ENCODE peak calls at places on chromosomes 6 and 20, in eight cellular contexts. W is IMR-90, R is stomach, Z is heart left ventricle, E is transverse colon, U is GM12878, P is tibial nerve, N is breast epithelium. X is an unnamed sample.
A peak's percentile ranks its signal among the peaks of the same experiment; 100 is the strongest.

GRCh38 chr20:35661013-35661412 is 3.7 kb downstream of the CPNE1 start:
- DNase-seq in W (no peak), R (no peak), Z (no peak), E (no peak), U (no peak), P (no peak), N (no peak), X (no peak)

GRCh38 chr20:6333110-6333509 is 210.3 kb upstream of the FERMT1 start:
- DNase-seq in W (no peak), R (no peak), Z (no peak), E (no peak), U (no peak), P (no peak), N (no peak), X (no peak)

GRCh38 chr6:235763-236360 is 56.4 kb upstream of the DUSP22 start:
- DNase-seq in W (peak; percentile 61), R (no peak), Z (no peak), E (no peak), U (peak; percentile 85), P (no peak), N (no peak), X (no peak)

GRCh38 chr6:139161817-139162284 is 27.0 kb downstream of the HECA start:
- DNase-seq in W (no peak), R (no peak), Z (no peak), E (no peak), U (peak; percentile 91), P (no peak), N (no peak), X (no peak)

GRCh38 chr6:27864906-27865883 is 47.0 kb downstream of the OR2B2 start:
- DNase-seq in W (peak; percentile 99), R (peak; percentile 61), Z (peak; percentile 72), E (peak; percentile 67), U (peak; percentile 99), P (peak; percentile 67), N (peak; percentile 70), X (peak; percentile 80)

GRCh38 chr6:113073611-113074191 is 726.6 kb downstream of the RFPL4B start:
- DNase-seq in W (peak; percentile 74), R (no peak), Z (no peak), E (no peak), U (no peak), P (no peak), N (no peak), X (no peak)

GRCh38 chr6:107488875-107489635 is 862 bp upstream of the SOBP start:
- DNase-seq in W (peak; percentile 20), R (no peak), Z (peak; percentile 81), E (no peak), U (no peak), P (peak; percentile 16), N (peak; percentile 20), X (peak; percentile 22)

GRCh38 chr20:21505161-21505809 is 8.6 kb downstream of the NKX2-2 start:
- DNase-seq in W (peak; percentile 22), R (peak; percentile 78), Z (peak; percentile 86), E (peak; percentile 69), U (no peak), P (peak; percentile 73), N (peak; percentile 28), X (peak; percentile 38)

GRCh38 chr20:47201074-47201730 is 155.3 kb downstream of the ZMYND8 start:
- DNase-seq in W (no peak), R (no peak), Z (no peak), E (no peak), U (no peak), P (no peak), N (no peak), X (no peak)

GRCh38 chr6:6629416-6629815 is 40.9 kb downstream of the LY86 start:
- DNase-seq in W (no peak), R (no peak), Z (no peak), E (no peak), U (no peak), P (no peak), N (no peak), X (no peak)

GRCh38 chr6:154430494-154430919 is 73.9 kb upstream of the IPCEF1 start:
- DNase-seq in W (no peak), R (no peak), Z (no peak), E (no peak), U (no peak), P (no peak), N (no peak), X (no peak)

GRCh38 chr20:3027987-3028386 is 15.4 kb upstream of the GNRH2 start:
- DNase-seq in W (no peak), R (no peak), Z (no peak), E (no peak), U (no peak), P (no peak), N (no peak), X (no peak)

GRCh38 chr20:23308908-23309307 is 41.7 kb upstream of the NXT1 start:
- DNase-seq in W (no peak), R (no peak), Z (no peak), E (no peak), U (no peak), P (no peak), N (no peak), X (no peak)

GRCh38 chr20:47703748-47704147 is 81.5 kb downstream of the SULF2 start:
- DNase-seq in W (no peak), R (no peak), Z (no peak), E (no peak), U (no peak), P (no peak), N (no peak), X (no peak)

GRCh38 chr20:6709865-6710595 is 57.5 kb upstream of the BMP2 start:
- DNase-seq in W (peak; percentile 54), R (no peak), Z (no peak), E (no peak), U (no peak), P (no peak), N (no peak), X (no peak)

GRCh38 chr20:64065062-64065972 is 2.3 kb downstream of the TCEA2 start:
- DNase-seq in W (no peak), R (no peak), Z (no peak), E (no peak), U (no peak), P (no peak), N (no peak), X (no peak)

GRCh38 chr20:64062276-64062595 is 762 bp upstream of the TCEA2 start:
- DNase-seq in W (no peak), R (no peak), Z (no peak), E (no peak), U (no peak), P (no peak), N (no peak), X (no peak)

GRCh38 chr20:64064145-64064698 is 1.2 kb downstream of the TCEA2 start:
- DNase-seq in W (peak; percentile 32), R (peak; percentile 49), Z (no peak), E (no peak), U (no peak), P (no peak), N (no peak), X (no peak)

GRCh38 chr20:64063389-64064144 is 569 bp downstream of the TCEA2 start:
- DNase-seq in W (no peak), R (no peak), Z (peak; percentile 73), E (peak; percentile 30), U (no peak), P (no peak), N (peak; percentile 40), X (no peak)

GRCh38 chr20:64062596-64063388 is at the start of gene TCEA2:
- DNase-seq in W (peak; percentile 95), R (peak; percentile 97), Z (peak; percentile 99), E (peak; percentile 97), U (no peak), P (peak; percentile 94), N (peak; percentile 95), X (peak; percentile 97)
- TF ChIP-seq POLR2A in W (peak; percentile 80), R (no peak), Z (peak; percentile 90), E (peak; percentile 73), U (peak; percentile 67), P (peak; percentile 36), N (peak; percentile 78), X (peak; percentile 81)

DNA sequence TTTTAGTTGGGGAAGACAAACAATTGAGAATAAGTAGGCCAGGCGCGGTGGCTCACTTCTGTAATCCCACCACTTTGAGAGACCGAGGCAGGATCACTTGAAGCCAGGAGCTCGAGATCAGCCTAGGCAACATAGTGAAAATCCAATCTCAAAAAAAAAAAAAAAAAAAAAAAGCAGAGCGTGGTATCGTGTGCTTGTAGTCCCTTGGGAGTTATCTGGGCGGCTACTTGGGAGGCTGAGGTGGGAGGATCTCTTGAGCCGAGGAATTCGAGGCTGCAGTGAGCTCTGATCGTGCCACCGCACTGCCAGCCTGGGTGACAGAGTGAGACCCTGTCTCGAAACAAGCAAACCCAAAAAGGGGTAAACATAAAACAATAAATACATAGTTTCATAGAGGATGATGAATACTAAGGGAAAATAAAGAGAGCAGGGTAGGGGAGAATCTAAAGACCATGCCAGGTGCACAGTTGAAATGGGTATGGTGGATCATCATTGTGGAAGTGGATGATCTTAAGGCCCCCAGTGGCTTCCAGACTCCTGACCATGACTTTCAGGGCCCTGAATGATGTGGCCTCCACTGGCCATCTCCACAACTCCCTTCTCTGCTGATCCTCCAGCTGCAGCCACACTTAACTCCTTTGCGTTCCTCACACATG is 947 bp downstream of the POFUT1 start:
- DNase-seq in W (no peak), R (no peak), Z (no peak), E (no peak), U (no peak), P (no peak), N (no peak), X (no peak)
- H3K4me1 ChIP-seq in W (peaks cover 15% of the 10 kb centered on the region), R (peaks cover 73% of the 10 kb centered on the region), Z (peaks cover 7% of the 10 kb centered on the region), E (peaks cover 44% of the 10 kb centered on the region), U (peaks cover 18% of the 10 kb centered on the region), P (peaks cover 59% of the 10 kb centered on the region), N (peaks cover 8% of the 10 kb centered on the region), X (peaks cover 22% of the 10 kb centered on the region)

DNA sequence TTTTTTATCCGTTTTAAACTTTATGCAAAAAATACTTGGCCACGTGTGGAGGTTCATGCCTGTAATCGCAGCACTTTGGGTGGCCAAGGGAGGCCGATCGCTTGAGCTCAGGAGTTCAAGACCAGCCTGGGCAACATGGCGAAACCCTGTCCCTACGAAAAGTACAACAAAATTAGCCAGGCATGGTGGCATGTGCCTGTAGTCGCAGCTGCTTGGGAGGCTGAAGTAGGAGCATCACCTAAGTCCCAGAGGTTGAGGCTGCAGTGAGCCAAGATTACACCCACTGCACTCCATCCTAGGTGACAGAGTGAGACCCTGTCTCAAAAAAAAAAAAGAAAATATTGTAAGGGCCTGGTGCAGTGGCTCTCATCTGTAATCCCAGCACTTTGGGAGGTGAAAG is 45.0 kb downstream of the CSE1L start:
- DNase-seq in W (no peak), R (no peak), Z (no peak), E (no peak), U (no peak), P (no peak), N (no peak), X (no peak)
- H3K36me3 ChIP-seq in W (peaks cover 34% of the 10 kb centered on the region), R (peaks cover 100% of the 10 kb centered on the region), Z (peaks cover 100% of the 10 kb centered on the region), E (no peaks in the 10 kb centered on the region), U (peaks cover 13% of the 10 kb centered on the region), P (no peaks in the 10 kb centered on the region), N (peaks cover under 1% of the 10 kb centered on the region), X (no peaks in the 10 kb centered on the region)

DNA sequence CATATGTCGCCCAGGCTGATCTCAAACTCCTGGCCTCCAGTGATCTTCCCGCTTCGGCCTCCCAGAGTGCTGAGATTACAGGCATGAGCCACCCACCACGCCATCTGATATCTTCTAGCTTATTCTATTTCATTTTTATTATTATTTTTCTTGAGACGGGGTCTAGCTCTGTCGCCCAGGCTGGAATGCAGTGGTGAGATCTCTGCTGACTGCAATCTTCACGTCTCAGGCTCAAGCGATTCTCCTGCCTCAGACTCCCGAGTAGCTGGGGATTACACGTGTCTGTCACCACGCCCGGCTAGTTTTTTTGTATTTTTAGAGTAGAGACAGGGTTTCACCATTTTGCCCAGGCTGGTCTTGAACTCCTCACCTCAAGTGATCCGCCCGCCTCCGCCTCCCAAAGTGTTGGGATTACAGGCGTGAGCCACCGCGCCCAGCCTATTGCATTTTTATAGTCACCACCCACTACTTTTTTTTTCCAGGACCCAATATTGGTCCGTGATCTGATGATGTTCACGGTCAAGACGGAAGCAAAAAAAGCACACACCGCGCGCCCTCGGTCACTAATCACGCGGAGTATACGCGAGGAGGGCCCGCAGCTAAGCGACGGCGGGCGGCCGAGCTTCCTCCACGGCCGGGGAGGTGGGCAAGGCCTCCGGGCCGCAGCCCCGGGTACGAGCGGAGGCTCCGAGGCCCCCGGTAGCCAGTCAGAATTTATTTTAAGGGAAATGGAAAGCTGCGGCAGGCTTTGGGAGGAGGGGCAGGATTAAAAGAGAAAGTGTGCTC is 1.1 kb upstream of the LSM14B start:
- DNase-seq in W (peak; percentile 61), R (no peak), Z (peak; percentile 74), E (peak; percentile 66), U (no peak), P (peak; percentile 61), N (peak; percentile 61), X (peak; percentile 32)
- TF ChIP-seq POLR2A in W (no peak), R (no peak), Z (peak; percentile 69), E (peak; percentile 79), U (peak; percentile 70), P (no peak), N (no peak), X (no peak)

X was measured in prostate gland.